ENCODE peak calls at places on chromosomes 2 and 18, in ten cellular contexts. One of them, this sample, is unnamed.

GRCh38 chr2:120763931-120764330 is 28.3 kb downstream of the GLI2 start:
- DNase-seq in H54: no peak
- DNase-seq in small intestine: no peak
- DNase-seq in activated naive CD8-positive, alpha-beta T cell treated with anti-CD3 and anti-CD28 coated beads, Interleukin-2, amount 50 U/mL, for 16 hours: no peak
- DNase-seq in nephron progenitor cell: no peak
- DNase-seq in T-helper 2 cell: no peak
- DNase-seq in activated T-helper 1 cell treated with Interleukin-2 at 50 U/mL for 16 hours: no peak
- DNase-seq in WTC11: no peak
- DNase-seq in GM23248: no peak
- DNase-seq in heart left ventricle: peak; percentile 25
- DNase-seq in this sample: no peak

GRCh38 chr18:50053142-50053541 is 141.8 kb downstream of the MYO5B start:
- DNase-seq in T-helper 2 cell: no peak
- DNase-seq in GM23248: no peak
- DNase-seq in nephron progenitor cell: no peak
- DNase-seq in H54: no peak
- DNase-seq in activated T-helper 1 cell treated with Interleukin-2 at 50 U/mL for 16 hours: no peak
- DNase-seq in small intestine: no peak
- DNase-seq in heart left ventricle: no peak
- DNase-seq in WTC11: no peak
- DNase-seq in activated naive CD8-positive, alpha-beta T cell treated with anti-CD3 and anti-CD28 coated beads, Interleukin-2, amount 50 U/mL, for 16 hours: no peak
- DNase-seq in this sample: no peak

GRCh38 chr18:44741070-44741469 is 60.4 kb downstream of the SETBP1 start:
- DNase-seq in heart left ventricle: no peak
- DNase-seq in GM23248: no peak
- DNase-seq in small intestine: no peak
- DNase-seq in activated T-helper 1 cell treated with Interleukin-2 at 50 U/mL for 16 hours: no peak
- DNase-seq in T-helper 2 cell: no peak
- DNase-seq in activated naive CD8-positive, alpha-beta T cell treated with anti-CD3 and anti-CD28 coated beads, Interleukin-2, amount 50 U/mL, for 16 hours: no peak
- DNase-seq in nephron progenitor cell: no peak
- DNase-seq in H54: no peak
- DNase-seq in WTC11: no peak
- DNase-seq in this sample: no peak

GRCh38 chr2:63189026-63189425 is 138.4 kb downstream of the OTX1 start:
- DNase-seq in WTC11: peak; percentile 63
- DNase-seq in GM23248: peak; percentile 72
- DNase-seq in T-helper 2 cell: no peak
- DNase-seq in heart left ventricle: no peak
- DNase-seq in small intestine: peak; percentile 37
- DNase-seq in H54: peak; percentile 15
- DNase-seq in nephron progenitor cell: peak; percentile 29
- DNase-seq in activated T-helper 1 cell treated with Interleukin-2 at 50 U/mL for 16 hours: no peak
- DNase-seq in activated naive CD8-positive, alpha-beta T cell treated with anti-CD3 and anti-CD28 coated beads, Interleukin-2, amount 50 U/mL, for 16 hours: no peak
- DNase-seq in this sample: peak; percentile 71

GRCh38 chr2:113064898-113065297 is 2.9 kb upstream of the IL1F10 start:
- DNase-seq in small intestine: no peak
- DNase-seq in GM23248: no peak
- DNase-seq in T-helper 2 cell: no peak
- DNase-seq in WTC11: no peak
- DNase-seq in nephron progenitor cell: no peak
- DNase-seq in activated T-helper 1 cell treated with Interleukin-2 at 50 U/mL for 16 hours: no peak
- DNase-seq in H54: no peak
- DNase-seq in heart left ventricle: no peak
- DNase-seq in activated naive CD8-positive, alpha-beta T cell treated with anti-CD3 and anti-CD28 coated beads, Interleukin-2, amount 50 U/mL, for 16 hours: no peak
- DNase-seq in this sample: no peak

GRCh38 chr18:55694291-55694690 is 106.3 kb upstream of the TCF4 start:
- DNase-seq in nephron progenitor cell: no peak
- DNase-seq in heart left ventricle: no peak
- DNase-seq in activated naive CD8-positive, alpha-beta T cell treated with anti-CD3 and anti-CD28 coated beads, Interleukin-2, amount 50 U/mL, for 16 hours: no peak
- DNase-seq in H54: no peak
- DNase-seq in WTC11: no peak
- DNase-seq in activated T-helper 1 cell treated with Interleukin-2 at 50 U/mL for 16 hours: no peak
- DNase-seq in GM23248: peak; percentile 30
- DNase-seq in small intestine: no peak
- DNase-seq in T-helper 2 cell: no peak
- DNase-seq in this sample: no peak

GRCh38 chr2:174669321-174669720 is 71.7 kb upstream of the WIPF1 start:
- DNase-seq in T-helper 2 cell: no peak
- DNase-seq in small intestine: peak; percentile 93
- DNase-seq in WTC11: no peak
- DNase-seq in nephron progenitor cell: no peak
- DNase-seq in GM23248: no peak
- DNase-seq in activated naive CD8-positive, alpha-beta T cell treated with anti-CD3 and anti-CD28 coated beads, Interleukin-2, amount 50 U/mL, for 16 hours: no peak
- DNase-seq in activated T-helper 1 cell treated with Interleukin-2 at 50 U/mL for 16 hours: no peak
- DNase-seq in H54: no peak
- DNase-seq in heart left ventricle: no peak
- DNase-seq in this sample: no peak

GRCh38 chr2:24739355-24740025 is 53.7 kb downstream of the PTRHD1 start:
- DNase-seq in GM23248: no peak
- DNase-seq in small intestine: no peak
- DNase-seq in nephron progenitor cell: no peak
- DNase-seq in WTC11: no peak
- DNase-seq in H54: no peak
- DNase-seq in activated naive CD8-positive, alpha-beta T cell treated with anti-CD3 and anti-CD28 coated beads, Interleukin-2, amount 50 U/mL, for 16 hours: no peak
- DNase-seq in T-helper 2 cell: no peak
- DNase-seq in activated T-helper 1 cell treated with Interleukin-2 at 50 U/mL for 16 hours: no peak
- DNase-seq in heart left ventricle: no peak
- DNase-seq in this sample: no peak

GRCh38 chr2:181411105-181411849 is 45.9 kb upstream of the ITGA4 start:
- DNase-seq in H54: no peak
- DNase-seq in WTC11: peak; percentile 64
- DNase-seq in nephron progenitor cell: peak; percentile 45
- DNase-seq in GM23248: no peak
- DNase-seq in activated naive CD8-positive, alpha-beta T cell treated with anti-CD3 and anti-CD28 coated beads, Interleukin-2, amount 50 U/mL, for 16 hours: no peak
- DNase-seq in activated T-helper 1 cell treated with Interleukin-2 at 50 U/mL for 16 hours: no peak
- DNase-seq in T-helper 2 cell: no peak
- DNase-seq in heart left ventricle: peak; percentile 38
- DNase-seq in small intestine: no peak
- DNase-seq in this sample: no peak

GRCh38 chr18:23042133-23042532 is 93.2 kb upstream of the CABLES1 start:
- DNase-seq in nephron progenitor cell: no peak
- DNase-seq in small intestine: no peak
- DNase-seq in activated T-helper 1 cell treated with Interleukin-2 at 50 U/mL for 16 hours: no peak
- DNase-seq in T-helper 2 cell: no peak
- DNase-seq in WTC11: no peak
- DNase-seq in H54: no peak
- DNase-seq in heart left ventricle: no peak
- DNase-seq in activated naive CD8-positive, alpha-beta T cell treated with anti-CD3 and anti-CD28 coated beads, Interleukin-2, amount 50 U/mL, for 16 hours: no peak
- DNase-seq in GM23248: peak; percentile 16
- DNase-seq in this sample: no peak

GRCh38 chr2:148968776-148969175 is 69.7 kb upstream of the LYPD6B start:
- DNase-seq in small intestine: no peak
- DNase-seq in WTC11: no peak
- DNase-seq in activated T-helper 1 cell treated with Interleukin-2 at 50 U/mL for 16 hours: no peak
- DNase-seq in GM23248: no peak
- DNase-seq in activated naive CD8-positive, alpha-beta T cell treated with anti-CD3 and anti-CD28 coated beads, Interleukin-2, amount 50 U/mL, for 16 hours: no peak
- DNase-seq in H54: no peak
- DNase-seq in T-helper 2 cell: no peak
- DNase-seq in nephron progenitor cell: no peak
- DNase-seq in heart left ventricle: no peak
- DNase-seq in this sample: no peak

GRCh38 chr2:190235101-190235500 is 84.5 kb downstream of the HIBCH start:
- DNase-seq in WTC11: no peak
- DNase-seq in heart left ventricle: no peak
- DNase-seq in small intestine: peak; percentile 35
- DNase-seq in activated T-helper 1 cell treated with Interleukin-2 at 50 U/mL for 16 hours: no peak
- DNase-seq in nephron progenitor cell: no peak
- DNase-seq in GM23248: peak; percentile 26
- DNase-seq in T-helper 2 cell: no peak
- DNase-seq in activated naive CD8-positive, alpha-beta T cell treated with anti-CD3 and anti-CD28 coated beads, Interleukin-2, amount 50 U/mL, for 16 hours: no peak
- DNase-seq in H54: no peak
- DNase-seq in this sample: no peak